ENCODE peak calls at places on chromosomes 16 and 17, in six cellular contexts. O is foreskin keratinocyte, P is left ventricle myocardium inferior, M is BJ, C is WERI-Rb-1, R is progenitor cell of endocrine pancreas. L is an unnamed sample.

GRCh38 chr16:20767577-20767976 is 3.8 kb downstream of the ACSM3 start:
- DNase-seq in O (no peak), P (no peak), M (no peak), C (no peak), R (no peak), L (no peak)

GRCh38 chr16:69861276-69862030 is 89.7 kb upstream of the CLEC18A start:
- DNase-seq in O (no peak), P (no peak), M (peak; percentile 77), C (no peak), R (no peak), L (no peak)

GRCh38 chr17:82615084-82616020 is 32.9 kb downstream of the WDR45B start:
- DNase-seq in O (no peak), P (no peak), M (no peak), C (peak; percentile 51), R (no peak), L (no peak)

GRCh38 chr17:39908789-39909352 is 9.6 kb downstream of the GSDMB start:
- DNase-seq in O (no peak), P (no peak), M (no peak), C (no peak), R (no peak), L (no peak)

GRCh38 chr17:74205274-74205673 is 1.8 kb downstream of the RPL38 start:
- DNase-seq in O (no peak), P (no peak), M (no peak), C (no peak), R (no peak), L (no peak)

GRCh38 chr17:40735016-40735415 is 20.1 kb downstream of the KRT25 start:
- DNase-seq in O (peak; percentile 79), P (no peak), M (no peak), C (no peak), R (no peak), L (no peak)

GRCh38 chr17:17500999-17501605 is 4.9 kb upstream of the RASD1 start:
- DNase-seq in O (no peak), P (no peak), M (no peak), C (no peak), R (no peak), L (no peak)

GRCh38 chr17:68297168-68297567 is 5.9 kb downstream of the ARSG start:
- DNase-seq in O (no peak), P (no peak), M (no peak), C (no peak), R (no peak), L (no peak)

GRCh38 chr17:16988749-16989229 is 16.9 kb upstream of the TNFRSF13B start:
- DNase-seq in O (no peak), P (no peak), M (no peak), C (no peak), R (no peak), L (peak; percentile 28)

GRCh38 chr17:11332706-11333105 is 91.7 kb downstream of the SHISA6 start:
- DNase-seq in O (no peak), P (no peak), M (no peak), C (no peak), R (no peak), L (no peak)

GRCh38 chr17:73387746-73388577 is 76.2 kb upstream of the CDC42EP4 start:
- DNase-seq in O (no peak), P (no peak), M (peak; percentile 11), C (no peak), R (no peak), L (no peak)

GRCh38 chr17:18038149-18038850 is 668 bp downstream of the ATPAF2 start:
- DNase-seq in O (peak; percentile 32), P (no peak), M (no peak), C (no peak), R (no peak), L (peak; percentile 39)

GRCh38 chr16:88650749-88651275 is at the start of gene CYBA:
- DNase-seq in O (no peak), P (peak; percentile 82), M (no peak), C (no peak), R (no peak), L (peak; percentile 92)

GRCh38 chr16:87728026-87728425 is 37.8 kb downstream of the KLHDC4 start:
- DNase-seq in O (no peak), P (no peak), M (no peak), C (no peak), R (no peak), L (no peak)

GRCh38 chr17:53032861-53033271 is 789.9 kb upstream of the KIF2B start:
- DNase-seq in O (peak; percentile 84), P (no peak), M (no peak), C (peak; percentile 87), R (peak; percentile 30), L (peak; percentile 5)

GRCh38 chr17:8739104-8739503 is 5.5 kb downstream of the CCDC42 start:
- DNase-seq in O (no peak), P (no peak), M (no peak), C (no peak), R (no peak), L (no peak)

GRCh38 chr16:66361604-66362135 is 4.8 kb upstream of the CDH5 start:
- DNase-seq in O (no peak), P (no peak), M (no peak), C (no peak), R (no peak), L (no peak)

GRCh38 chr16:68466174-68466573 is 17.9 kb upstream of the SMPD3 start:
- DNase-seq in O (no peak), P (no peak), M (no peak), C (no peak), R (no peak), L (no peak)

GRCh38 chr16:7321661-7322060 is 11.0 kb upstream of the RBFOX1 start:
- DNase-seq in O (no peak), P (no peak), M (no peak), C (peak; percentile 87), R (no peak), L (no peak)

GRCh38 chr16:4606354-4606753 is 8.3 kb downstream of the UBALD1 start:
- DNase-seq in O (no peak), P (no peak), M (no peak), C (no peak), R (no peak), L (no peak)

GRCh38 chr16:4706871-4707270 is 13.5 kb downstream of the NUDT16L1 start:
- DNase-seq in O (no peak), P (no peak), M (no peak), C (peak; percentile 67), R (no peak), L (no peak)

GRCh38 chr16:29686740-29687327 is 7.9 kb downstream of the QPRT start:
- DNase-seq in O (no peak), P (no peak), M (no peak), C (no peak), R (no peak), L (no peak)

GRCh38 chr17:74860229-74860998 is 729 bp upstream of the GRIN2C start:
- DNase-seq in O (no peak), P (no peak), M (no peak), C (no peak), R (no peak), L (peak; percentile 41)

GRCh38 chr17:29828676-29829291 is 101.2 kb downstream of the SSH2 start:
- DNase-seq in O (no peak), P (no peak), M (no peak), C (no peak), R (no peak), L (no peak)

GRCh38 chr16:66515543-66516171 is 34.3 kb downstream of the TK2 start:
- DNase-seq in O (no peak), P (no peak), M (no peak), C (no peak), R (no peak), L (peak; percentile 67)

DNA sequence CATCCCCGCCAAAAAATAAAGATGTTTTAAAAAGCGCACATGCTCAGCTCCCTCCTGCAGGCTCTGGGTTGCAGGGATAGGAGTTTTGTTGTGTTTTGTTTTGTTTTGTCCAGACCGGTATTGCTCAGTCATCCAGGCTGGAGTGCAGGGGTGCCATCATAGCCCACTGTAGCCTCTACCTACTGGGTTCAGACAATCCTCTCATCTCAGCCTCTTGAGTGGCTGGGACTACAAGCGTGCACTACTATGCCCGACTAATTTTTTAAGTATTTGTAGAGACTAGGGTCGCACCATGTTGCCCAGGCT is 661 bp downstream of the WWOX start:
- DNase-seq in O (no peak), P (no peak), M (no peak), C (no peak), R (no peak), L (no peak)
- TF ChIP-seq CTCF in O (no peak), P (no peak), M (no peak), C (no peak), R (no peak), L (no peak)

GRCh38 chr17:66906321-66907278 is 57.9 kb upstream of the CACNG4 start:
- DNase-seq in O (peak; percentile 48), P (peak; percentile 72), M (no peak), C (peak; percentile 89), R (peak; percentile 52), L (peak; percentile 84)

GRCh38 chr17:66900126-66901010 is 64.1 kb upstream of the CACNG4 start:
- DNase-seq in O (no peak), P (no peak), M (no peak), C (no peak), R (no peak), L (no peak)

GRCh38 chr17:66909811-66910210 is 54.7 kb upstream of the CACNG4 start:
- DNase-seq in O (no peak), P (no peak), M (no peak), C (no peak), R (no peak), L (no peak)

GRCh38 chr17:66903781-66904180 is 60.7 kb upstream of the CACNG4 start:
- DNase-seq in O (no peak), P (no peak), M (no peak), C (no peak), R (no peak), L (no peak)

DNA sequence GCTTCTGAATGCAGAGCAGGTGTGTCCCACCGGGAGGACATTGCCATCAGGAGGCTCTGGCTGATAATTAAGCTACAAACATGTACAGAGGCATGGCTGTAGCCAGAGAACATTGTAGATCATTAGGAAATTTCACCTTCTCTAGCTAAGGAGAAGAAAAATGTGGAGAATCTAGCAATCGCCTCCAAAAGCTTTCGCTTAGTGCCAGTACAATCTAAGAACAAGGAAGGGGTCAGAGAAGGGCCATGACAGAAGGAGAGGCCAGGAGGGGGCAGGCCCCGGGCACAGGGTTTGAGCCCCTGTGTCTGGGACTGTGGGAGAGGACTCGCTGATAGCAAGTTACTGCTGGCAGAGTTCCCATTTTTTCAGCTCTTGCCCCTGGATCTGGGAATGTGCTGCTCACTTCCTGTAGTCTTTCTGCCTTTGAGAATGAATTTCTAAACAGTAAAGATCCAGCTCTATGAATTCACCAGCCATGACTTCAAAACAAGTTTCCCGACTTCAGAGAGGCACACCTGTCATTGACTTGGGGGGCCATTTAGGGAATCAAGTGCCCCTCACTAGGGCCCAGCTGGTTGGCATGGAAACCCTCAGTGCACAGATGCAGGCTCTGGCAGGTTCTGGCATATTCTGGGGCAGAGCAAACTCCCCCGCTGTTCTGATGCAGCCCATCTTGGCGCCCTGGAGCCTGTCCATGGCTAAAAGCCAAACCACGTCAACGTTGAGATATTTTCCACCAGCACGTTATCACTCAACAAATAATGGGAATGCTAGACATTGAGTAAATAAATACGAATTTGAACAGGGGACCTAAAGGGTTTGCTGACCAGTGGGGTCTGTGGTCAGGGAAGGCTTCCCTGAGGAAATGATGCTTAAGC is 59.5 kb upstream of the CACNG4 start:
- DNase-seq in O (peak; percentile 75), P (peak; percentile 19), M (no peak), C (no peak), R (no peak), L (no peak)
- TF ChIP-seq CTCF in O (no peak), P (no peak), M (no peak), C (no peak), R (no peak), L (no peak)

GRCh38 chr16:46648656-46649055 is 27.5 kb upstream of the SHCBP1 start:
- DNase-seq in O (no peak), P (no peak), M (no peak), C (no peak), R (no peak), L (no peak)
- TF ChIP-seq CTCF in O (peak; percentile 4), P (no peak), M (no peak), C (peak; percentile 17), R (no peak), L (no peak)

GRCh38 chr17:62727916-62728672 is 80.0 kb downstream of the MARCHF10 start:
- DNase-seq in O (no peak), P (no peak), M (no peak), C (no peak), R (no peak), L (no peak)
- TF ChIP-seq CTCF in O (peak; percentile 29), P (peak; percentile 47), M (no peak), C (peak; percentile 9), R (no peak), L (no peak)